ENCODE peak calls at places on chromosomes 6 and 20, in five cellular contexts. Z is A549; M is epithelial cell of esophagus; U is CD4-positive, alpha-beta T cell; P is HS-5. B is an unnamed sample.

GRCh38 chr20:47778398-47779354 is 6.6 kb downstream of the SULF2 start:
- DNase-seq in Z (no peak), M (no peak), U (no peak), P (no peak), B (no peak)

GRCh38 chr6:87237804-87238203 is 82.4 kb downstream of the ZNF292 start:
- DNase-seq in Z (peak; percentile 4), M (peak; percentile 32), U (no peak), P (no peak), B (no peak)

GRCh38 chr6:113120577-113121285 is 736.4 kb upstream of the MARCKS start:
- DNase-seq in Z (peak; percentile 52), M (peak; percentile 74), U (no peak), P (peak; percentile 84), B (no peak)

GRCh38 chr6:13624871-13625288 is 9.7 kb downstream of the NOL7 start:
- DNase-seq in Z (peak; percentile 56), M (peak; percentile 56), U (peak; percentile 8), P (no peak), B (peak; percentile 51)

GRCh38 chr20:40706977-40707582 is 18.0 kb upstream of the MAFB start:
- DNase-seq in Z (peak; percentile 45), M (no peak), U (no peak), P (no peak), B (no peak)

GRCh38 chr20:32997431-32997830 is 6.8 kb downstream of the SUN5 start:
- DNase-seq in Z (no peak), M (no peak), U (no peak), P (no peak), B (no peak)

GRCh38 chr20:32231847-32232246 is 24.2 kb downstream of the POFUT1 start:
- DNase-seq in Z (no peak), M (no peak), U (peak; percentile 11), P (no peak), B (no peak)

GRCh38 chr6:73134588-73134987 is 90.7 kb downstream of the KHDC1L start:
- DNase-seq in Z (peak; percentile 56), M (peak; percentile 17), U (no peak), P (no peak), B (peak; percentile 14)

GRCh38 chr20:35616465-35617396 is 1.1 kb downstream of the SPAG4 start:
- DNase-seq in Z (peak; percentile 86), M (peak; percentile 83), U (peak; percentile 100), P (peak; percentile 99), B (peak; percentile 94)

GRCh38 chr6:25987845-25988244 is 25.2 kb downstream of the TRIM38 start:
- DNase-seq in Z (no peak), M (no peak), U (no peak), P (no peak), B (no peak)

GRCh38 chr6:90160013-90160412 is 136.6 kb downstream of the BACH2 start:
- DNase-seq in Z (no peak), M (no peak), U (no peak), P (no peak), B (no peak)